ENCODE peak calls at places on chromosomes 11 and 22, in seven cellular contexts. One of them, this sample, is unnamed.

GRCh38 chr11:87039371-87039770 is 1.6 kb downstream of the TMEM135 start:
- DNase-seq in astrocyte of the spinal cord: peak
- DNase-seq in transverse colon: no peak
- DNase-seq in nephron progenitor cell: no peak
- DNase-seq in mesothelial cell of epicardium: no peak
- DNase-seq in heart left ventricle: no peak
- DNase-seq in WTC11: no peak
- DNase-seq in this sample: no peak

GRCh38 chr22:41946360-41947180 is at the start of gene CENPM:
- DNase-seq in astrocyte of the spinal cord: peak
- DNase-seq in transverse colon: peak
- DNase-seq in nephron progenitor cell: peak
- DNase-seq in mesothelial cell of epicardium: peak
- DNase-seq in heart left ventricle: peak
- DNase-seq in WTC11: peak
- DNase-seq in this sample: peak

GRCh38 chr22:20591660-20592310 is 84.4 kb downstream of the MED15 start:
- DNase-seq in astrocyte of the spinal cord: peak
- DNase-seq in transverse colon: no peak
- DNase-seq in nephron progenitor cell: peak
- DNase-seq in mesothelial cell of epicardium: no peak
- DNase-seq in heart left ventricle: no peak
- DNase-seq in WTC11: peak
- DNase-seq in this sample: no peak

GRCh38 chr11:107689317-107690202 is 22.3 kb downstream of the SLN start:
- DNase-seq in astrocyte of the spinal cord: peak
- DNase-seq in transverse colon: peak
- DNase-seq in nephron progenitor cell: peak
- DNase-seq in mesothelial cell of epicardium: peak
- DNase-seq in heart left ventricle: peak
- DNase-seq in WTC11: peak
- DNase-seq in this sample: peak

GRCh38 chr11:73308963-73309960 is 1.2 kb downstream of the ARHGEF17 start:
- DNase-seq in astrocyte of the spinal cord: peak
- DNase-seq in transverse colon: peak
- DNase-seq in nephron progenitor cell: peak
- DNase-seq in mesothelial cell of epicardium: peak
- DNase-seq in heart left ventricle: peak
- DNase-seq in WTC11: peak
- DNase-seq in this sample: peak

GRCh38 chr22:41998361-41999261 is at the start of gene WBP2NL:
- DNase-seq in astrocyte of the spinal cord: peak
- DNase-seq in transverse colon: peak
- DNase-seq in nephron progenitor cell: no peak
- DNase-seq in mesothelial cell of epicardium: no peak
- DNase-seq in heart left ventricle: peak
- DNase-seq in WTC11: no peak
- DNase-seq in this sample: no peak

GRCh38 chr11:76361773-76362172 is 19.2 kb downstream of the THAP12 start:
- DNase-seq in astrocyte of the spinal cord: no peak
- DNase-seq in transverse colon: no peak
- DNase-seq in nephron progenitor cell: no peak
- DNase-seq in mesothelial cell of epicardium: no peak
- DNase-seq in heart left ventricle: no peak
- DNase-seq in WTC11: no peak
- DNase-seq in this sample: no peak

GRCh38 chr11:67303989-67304411 is 670 bp downstream of the SSH3 start:
- DNase-seq in astrocyte of the spinal cord: no peak
- DNase-seq in transverse colon: peak
- DNase-seq in nephron progenitor cell: peak
- DNase-seq in mesothelial cell of epicardium: peak
- DNase-seq in heart left ventricle: no peak
- DNase-seq in WTC11: peak
- DNase-seq in this sample: no peak

GRCh38 chr11:17273668-17274321 is 2.7 kb upstream of the NUCB2 start:
- DNase-seq in astrocyte of the spinal cord: no peak
- DNase-seq in transverse colon: no peak
- DNase-seq in nephron progenitor cell: peak
- DNase-seq in mesothelial cell of epicardium: no peak
- DNase-seq in heart left ventricle: no peak
- DNase-seq in WTC11: peak
- DNase-seq in this sample: no peak

GRCh38 chr22:18998998-18999397 is 62.9 kb upstream of the PRODH start:
- DNase-seq in astrocyte of the spinal cord: no peak
- DNase-seq in transverse colon: no peak
- DNase-seq in nephron progenitor cell: peak
- DNase-seq in mesothelial cell of epicardium: no peak
- DNase-seq in heart left ventricle: no peak
- DNase-seq in WTC11: peak
- DNase-seq in this sample: peak

GRCh38 chr11:104394508-104394907 is 230.6 kb upstream of the PDGFD start:
- DNase-seq in astrocyte of the spinal cord: no peak
- DNase-seq in transverse colon: no peak
- DNase-seq in nephron progenitor cell: no peak
- DNase-seq in mesothelial cell of epicardium: no peak
- DNase-seq in heart left ventricle: no peak
- DNase-seq in WTC11: no peak
- DNase-seq in this sample: no peak

GRCh38 chr11:67641302-67642147 is 2.0 kb upstream of the TBX10 start:
- DNase-seq in astrocyte of the spinal cord: no peak
- DNase-seq in transverse colon: no peak
- DNase-seq in nephron progenitor cell: no peak
- DNase-seq in mesothelial cell of epicardium: no peak
- DNase-seq in heart left ventricle: no peak
- DNase-seq in WTC11: no peak
- DNase-seq in this sample: no peak

GRCh38 chr11:15327786-15328231 is 213.1 kb downstream of the INSC start:
- DNase-seq in astrocyte of the spinal cord: peak
- DNase-seq in transverse colon: peak
- DNase-seq in nephron progenitor cell: peak
- DNase-seq in mesothelial cell of epicardium: peak
- DNase-seq in heart left ventricle: peak
- DNase-seq in WTC11: peak
- DNase-seq in this sample: peak

GRCh38 chr11:8168485-8169257 is at the start of gene RIC3:
- DNase-seq in astrocyte of the spinal cord: no peak
- DNase-seq in transverse colon: peak
- DNase-seq in nephron progenitor cell: peak
- DNase-seq in mesothelial cell of epicardium: no peak
- DNase-seq in heart left ventricle: peak
- DNase-seq in WTC11: peak
- DNase-seq in this sample: peak

GRCh38 chr22:33869946-33870345 is 50.3 kb downstream of the LARGE1 start:
- DNase-seq in astrocyte of the spinal cord: no peak
- DNase-seq in transverse colon: no peak
- DNase-seq in nephron progenitor cell: no peak
- DNase-seq in mesothelial cell of epicardium: no peak
- DNase-seq in heart left ventricle: no peak
- DNase-seq in WTC11: no peak
- DNase-seq in this sample: no peak

GRCh38 chr11:116690623-116691022 is 82.2 kb downstream of the BUD13 start:
- DNase-seq in astrocyte of the spinal cord: no peak
- DNase-seq in transverse colon: no peak
- DNase-seq in nephron progenitor cell: no peak
- DNase-seq in mesothelial cell of epicardium: no peak
- DNase-seq in heart left ventricle: no peak
- DNase-seq in WTC11: no peak
- DNase-seq in this sample: no peak

GRCh38 chr11:116686891-116687290 is 85.9 kb downstream of the BUD13 start:
- DNase-seq in astrocyte of the spinal cord: no peak
- DNase-seq in transverse colon: no peak
- DNase-seq in nephron progenitor cell: no peak
- DNase-seq in mesothelial cell of epicardium: no peak
- DNase-seq in heart left ventricle: no peak
- DNase-seq in WTC11: no peak
- DNase-seq in this sample: no peak

GRCh38 chr11:116689413-116690127 is 83.2 kb downstream of the BUD13 start:
- DNase-seq in astrocyte of the spinal cord: no peak
- DNase-seq in transverse colon: no peak
- DNase-seq in nephron progenitor cell: no peak
- DNase-seq in mesothelial cell of epicardium: no peak
- DNase-seq in heart left ventricle: no peak
- DNase-seq in WTC11: no peak
- DNase-seq in this sample: no peak

GRCh38 chr11:116687458-116688201 is 85.2 kb downstream of the BUD13 start:
- DNase-seq in astrocyte of the spinal cord: no peak
- DNase-seq in transverse colon: no peak
- DNase-seq in nephron progenitor cell: no peak
- DNase-seq in mesothelial cell of epicardium: no peak
- DNase-seq in heart left ventricle: no peak
- DNase-seq in WTC11: peak
- DNase-seq in this sample: no peak

GRCh38 chr11:116688202-116688540 is 84.6 kb downstream of the BUD13 start:
- DNase-seq in astrocyte of the spinal cord: no peak
- DNase-seq in transverse colon: no peak
- DNase-seq in nephron progenitor cell: no peak
- DNase-seq in mesothelial cell of epicardium: no peak
- DNase-seq in heart left ventricle: no peak
- DNase-seq in WTC11: no peak
- DNase-seq in this sample: no peak
- TF ChIP-seq CTCF in astrocyte of the spinal cord: no peak
- TF ChIP-seq CTCF in transverse colon: no peak
- TF ChIP-seq CTCF in nephron progenitor cell: no peak
- TF ChIP-seq CTCF in mesothelial cell of epicardium: no peak
- TF ChIP-seq CTCF in heart left ventricle: no peak
- TF ChIP-seq CTCF in WTC11: no peak
- TF ChIP-seq CTCF in this sample: no peak

GRCh38 chr11:132943737-132944556 is 588.4 kb downstream of the OPCML start:
- DNase-seq in astrocyte of the spinal cord: no peak
- DNase-seq in transverse colon: no peak
- DNase-seq in nephron progenitor cell: peak
- DNase-seq in mesothelial cell of epicardium: no peak
- DNase-seq in heart left ventricle: no peak
- DNase-seq in WTC11: peak
- DNase-seq in this sample: peak
- TF ChIP-seq CTCF in astrocyte of the spinal cord: no peak
- TF ChIP-seq CTCF in transverse colon: no peak
- TF ChIP-seq CTCF in nephron progenitor cell: no peak
- TF ChIP-seq CTCF in mesothelial cell of epicardium: no peak
- TF ChIP-seq CTCF in heart left ventricle: no peak
- TF ChIP-seq CTCF in WTC11: no peak
- TF ChIP-seq CTCF in this sample: no peak

GRCh38 chr11:35169754-35170153 is 30.8 kb downstream of the CD44 start:
- DNase-seq in astrocyte of the spinal cord: no peak
- DNase-seq in transverse colon: no peak
- DNase-seq in nephron progenitor cell: no peak
- DNase-seq in mesothelial cell of epicardium: no peak
- DNase-seq in heart left ventricle: no peak
- DNase-seq in WTC11: no peak
- DNase-seq in this sample: no peak
- TF ChIP-seq CTCF in astrocyte of the spinal cord: no peak
- TF ChIP-seq CTCF in transverse colon: no peak
- TF ChIP-seq CTCF in nephron progenitor cell: no peak
- TF ChIP-seq CTCF in mesothelial cell of epicardium: no peak
- TF ChIP-seq CTCF in heart left ventricle: no peak
- TF ChIP-seq CTCF in WTC11: no peak
- TF ChIP-seq CTCF in this sample: no peak

GRCh38 chr11:43532046-43532445 is 148.5 kb upstream of the HSD17B12 start:
- DNase-seq in astrocyte of the spinal cord: no peak
- DNase-seq in transverse colon: no peak
- DNase-seq in nephron progenitor cell: no peak
- DNase-seq in mesothelial cell of epicardium: no peak
- DNase-seq in heart left ventricle: no peak
- DNase-seq in WTC11: no peak
- DNase-seq in this sample: no peak
- TF ChIP-seq CTCF in astrocyte of the spinal cord: no peak
- TF ChIP-seq CTCF in transverse colon: no peak
- TF ChIP-seq CTCF in nephron progenitor cell: no peak
- TF ChIP-seq CTCF in mesothelial cell of epicardium: no peak
- TF ChIP-seq CTCF in heart left ventricle: no peak
- TF ChIP-seq CTCF in WTC11: no peak
- TF ChIP-seq CTCF in this sample: no peak

DNA sequence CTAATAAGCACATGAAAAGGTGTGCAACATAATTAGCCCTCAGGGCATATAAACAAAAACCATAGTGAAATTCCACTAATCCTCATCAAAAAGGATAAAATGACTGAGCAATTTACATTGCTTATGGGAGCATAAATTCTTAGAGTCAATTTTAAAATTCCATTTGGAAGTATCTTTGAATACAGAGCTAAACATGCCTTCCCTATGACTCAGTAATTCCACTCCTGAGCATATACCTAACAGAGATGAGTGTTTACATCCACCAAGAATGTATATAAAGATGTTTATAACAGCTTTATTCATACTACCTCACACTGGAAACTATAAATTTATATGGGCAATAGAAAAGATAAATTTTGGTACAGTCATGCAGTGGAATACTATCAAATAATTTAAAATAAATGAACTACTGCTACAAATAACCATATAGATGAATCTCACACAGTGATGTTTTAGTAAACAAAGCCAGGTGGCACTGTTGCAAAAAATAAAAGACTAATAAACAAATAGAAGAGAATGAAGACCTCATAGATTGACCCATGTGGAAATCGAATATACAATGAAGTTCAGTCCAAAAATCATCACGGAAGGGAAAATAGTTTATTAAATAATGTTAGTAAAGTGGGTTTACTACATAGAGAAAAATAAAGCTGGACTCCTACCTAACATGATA is 8.2 kb upstream of the OR2D2 start:
- DNase-seq in astrocyte of the spinal cord: no peak
- DNase-seq in transverse colon: no peak
- DNase-seq in nephron progenitor cell: no peak
- DNase-seq in mesothelial cell of epicardium: no peak
- DNase-seq in heart left ventricle: no peak
- DNase-seq in WTC11: no peak
- DNase-seq in this sample: no peak
- TF ChIP-seq CTCF in astrocyte of the spinal cord: no peak
- TF ChIP-seq CTCF in transverse colon: no peak
- TF ChIP-seq CTCF in nephron progenitor cell: no peak
- TF ChIP-seq CTCF in mesothelial cell of epicardium: no peak
- TF ChIP-seq CTCF in heart left ventricle: no peak
- TF ChIP-seq CTCF in WTC11: no peak
- TF ChIP-seq CTCF in this sample: no peak

This sample was measured in glutamatergic neuron.